ENCODE peak calls at places on chromosome 18, in eight cellular contexts. B, F, L, D, R, G, C and P are unnamed samples.

GRCh38 chr18:29459986-29460385 is 1283.1 kb upstream of the CDH2 start:
- DNase-seq in B (no peak), F (no peak), L (no peak), D (no peak), R (no peak), G (no peak), C (no peak), P (no peak)

GRCh38 chr18:47249602-47250001 is 1.9 kb downstream of the SKOR2 start:
- DNase-seq in B (no peak), F (peak; percentile 25), L (no peak), D (no peak), R (no peak), G (no peak), C (no peak), P (no peak)

GRCh38 chr18:62183578-62184195 is 3.2 kb downstream of the PIGN start:
- DNase-seq in B (peak; percentile 76), F (peak; percentile 81), L (no peak), D (peak; percentile 27), R (no peak), G (peak; percentile 40), C (no peak), P (peak; percentile 18)

GRCh38 chr18:27298215-27298804 is 113.2 kb upstream of the CHST9 start:
- DNase-seq in B (peak; percentile 4), F (no peak), L (no peak), D (no peak), R (no peak), G (peak; percentile 8), C (no peak), P (no peak)

GRCh38 chr18:65235966-65236634 is 514.7 kb upstream of the CDH7 start:
- DNase-seq in B (peak; percentile 27), F (no peak), L (no peak), D (no peak), R (no peak), G (peak; percentile 2), C (peak; percentile 28), P (no peak)

GRCh38 chr18:48310999-48311398 is 98.2 kb downstream of the ZBTB7C start:
- DNase-seq in B (no peak), F (no peak), L (no peak), D (no peak), R (no peak), G (no peak), C (no peak), P (no peak)

GRCh38 chr18:57833441-57834101 is 30.5 kb upstream of the ATP8B1 start:
- DNase-seq in B (no peak), F (peak; percentile 47), L (no peak), D (no peak), R (peak; percentile 30), G (no peak), C (no peak), P (no peak)

GRCh38 chr18:78914586-78914935 is 65.1 kb upstream of the SALL3 start:
- DNase-seq in B (no peak), F (no peak), L (no peak), D (no peak), R (no peak), G (no peak), C (no peak), P (no peak)

GRCh38 chr18:56873441-56874140 is 222.4 kb downstream of the WDR7 start:
- DNase-seq in B (no peak), F (peak; percentile 29), L (no peak), D (no peak), R (no peak), G (no peak), C (peak; percentile 27), P (no peak)

GRCh38 chr18:3449702-3450357 is at the start of gene TGIF1:
- DNase-seq in B (peak; percentile 88), F (peak; percentile 85), L (peak; percentile 91), D (peak; percentile 80), R (no peak), G (peak; percentile 83), C (peak; percentile 92), P (no peak)

GRCh38 chr18:54204883-54205282 is 19.6 kb downstream of the MBD2 start:
- DNase-seq in B (no peak), F (no peak), L (no peak), D (no peak), R (no peak), G (no peak), C (no peak), P (no peak)

GRCh38 chr18:53906681-53907080 is 317.8 kb downstream of the MBD2 start:
- DNase-seq in B (peak; percentile 39), F (peak; percentile 9), L (no peak), D (no peak), R (no peak), G (no peak), C (no peak), P (no peak)

GRCh38 chr18:31424383-31424988 is 23.1 kb upstream of the DSG3 start:
- DNase-seq in B (peak; percentile 43), F (peak; percentile 32), L (no peak), D (no peak), R (no peak), G (peak; percentile 31), C (no peak), P (no peak)

GRCh38 chr18:77300579-77300978 is 50.9 kb downstream of the GALR1 start:
- DNase-seq in B (no peak), F (no peak), L (no peak), D (no peak), R (no peak), G (no peak), C (peak; percentile 83), P (no peak)

DNA sequence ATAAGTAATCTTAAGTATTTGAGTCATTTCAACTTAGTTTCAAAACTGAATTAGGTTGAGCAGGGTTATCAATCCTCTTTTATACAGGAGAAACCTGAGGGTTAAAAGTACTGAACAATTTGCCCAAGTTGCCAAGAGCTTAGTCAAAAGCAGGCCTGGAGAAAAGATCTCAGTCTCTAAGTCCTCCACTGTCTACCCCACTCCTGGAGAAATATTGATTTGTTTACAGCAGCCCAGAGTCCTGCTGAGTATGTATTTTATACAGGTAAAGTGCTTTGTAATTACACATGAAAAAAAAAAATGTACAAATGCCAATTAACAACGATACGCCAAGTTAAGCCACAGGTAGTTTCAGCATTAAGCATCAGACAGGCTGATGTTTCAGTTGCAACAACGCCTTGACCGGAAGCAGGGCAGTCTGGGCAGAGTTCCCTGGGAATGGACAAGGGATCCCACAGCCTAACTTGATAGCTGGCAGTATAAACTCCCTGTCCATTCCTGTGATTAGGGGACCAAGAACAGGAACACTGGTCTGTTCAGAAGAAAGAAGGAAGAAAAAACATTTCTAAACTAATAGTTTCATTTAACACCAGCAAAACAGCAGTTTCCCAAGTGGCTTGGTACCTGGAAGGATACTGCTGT is 132.9 kb downstream of the MYO5B start:
- DNase-seq in B (no peak), F (no peak), L (peak; percentile 24), D (no peak), R (no peak), G (peak; percentile 32), C (no peak), P (no peak)
- H3K4me3 ChIP-seq in B (no peak overlapping the region), F (no peak overlapping the region), L (no peak overlapping the region), D (no peak overlapping the region), R (no peak overlapping the region), G (no peak overlapping the region), C (no peak overlapping the region), P (no peak overlapping the region)

DNA sequence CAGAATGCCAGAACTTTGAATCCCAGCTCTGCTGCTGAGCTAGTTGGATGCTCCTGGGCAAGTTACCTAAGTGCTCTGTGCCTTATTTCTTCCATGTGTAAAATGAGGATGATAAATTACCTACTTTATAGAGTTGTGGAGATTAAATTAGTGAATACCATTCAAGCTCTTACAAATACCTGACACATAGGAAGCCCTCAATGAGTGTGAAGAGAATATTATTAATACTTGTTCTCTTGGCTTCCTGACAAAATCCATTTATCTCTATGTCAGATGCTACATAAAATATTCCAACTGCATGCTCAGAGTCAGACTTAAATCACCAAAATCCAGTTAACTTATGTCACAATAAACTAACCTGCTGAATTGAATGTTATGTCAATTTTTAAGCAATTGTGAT is 42.9 kb upstream of the CCBE1 start:
- DNase-seq in B (no peak), F (no peak), L (no peak), D (no peak), R (no peak), G (no peak), C (no peak), P (no peak)
- TF ChIP-seq CTCF in B (no peak), F (no peak), L (no peak), D (no peak), R (no peak), G (no peak), C (no peak), P (no peak)

GRCh38 chr18:75937306-75937705 is 509.8 kb upstream of the SMIM21 start:
- DNase-seq in B (no peak), F (no peak), L (no peak), D (no peak), R (no peak), G (no peak), C (no peak), P (no peak)

GRCh38 chr18:75931079-75931478 is 503.6 kb upstream of the SMIM21 start:
- DNase-seq in B (no peak), F (no peak), L (no peak), D (no peak), R (no peak), G (no peak), C (no peak), P (no peak)

DNA sequence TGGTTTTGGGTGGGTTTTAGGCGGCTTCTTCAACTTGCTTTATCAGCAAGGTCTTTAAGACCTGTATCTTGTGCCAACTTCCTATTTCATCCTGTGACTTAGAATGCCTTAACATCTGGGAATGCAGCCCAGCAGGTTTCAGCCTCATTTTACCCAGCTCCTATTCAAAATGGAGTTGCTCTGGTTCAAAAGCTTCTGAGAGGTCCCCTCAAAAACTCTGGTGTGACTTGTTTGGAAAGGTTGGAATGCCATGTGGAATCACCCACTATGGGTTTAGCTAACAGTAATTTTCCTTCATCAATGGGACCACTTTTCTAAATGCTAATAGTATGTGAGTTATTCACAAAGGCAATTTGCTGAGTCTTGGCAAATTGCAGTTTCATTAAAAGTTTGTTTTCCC is 509.4 kb upstream of the SMIM21 start:
- DNase-seq in B (no peak), F (no peak), L (no peak), D (no peak), R (no peak), G (no peak), C (no peak), P (no peak)
- H3K4me3 ChIP-seq in B (no peak overlapping the region), F (no peak overlapping the region), L (no peak overlapping the region), D (no peak overlapping the region), R (no peak overlapping the region), G (no peak overlapping the region), C (no peak overlapping the region), P (no peak overlapping the region)

GRCh38 chr18:23095463-23095862 is 39.8 kb upstream of the CABLES1 start:
- DNase-seq in B (no peak), F (no peak), L (no peak), D (no peak), R (no peak), G (no peak), C (no peak), P (no peak)
- TF ChIP-seq CTCF in B (no peak), F (no peak), L (no peak), D (no peak), R (peak; percentile 10), G (no peak), C (no peak), P (no peak)